ENCODE peak calls at places on chromosomes 16 and 17, in nine cellular contexts. V is ovary, Z is body of pancreas, H is RWPE1, U is testis, Y is PC-9, N is heart right ventricle, E is psoas muscle, T is esophagus muscularis mucosa. K is an unnamed sample.

GRCh38 chr16:22191966-22192260 is 14.2 kb upstream of the EEF2K start:
- DNase-seq in V (peak), Z (peak), H (no peak), U (peak), Y (no peak), N (peak), E (peak), T (no peak), K (no peak)

GRCh38 chr16:67150058-67150832 is 553 bp downstream of the B3GNT9 start:
- DNase-seq in V (peak), Z (no peak), H (no peak), U (peak), Y (no peak), N (no peak), E (peak), T (no peak), K (peak)

GRCh38 chr17:58084317-58084981 is 1.2 kb downstream of the DYNLL2 start:
- DNase-seq in V (peak), Z (peak), H (peak), U (peak), Y (peak), N (peak), E (peak), T (peak), K (peak)

GRCh38 chr16:72371307-72372081 is 199.5 kb upstream of the PMFBP1 start:
- DNase-seq in V (no peak), Z (no peak), H (peak), U (no peak), Y (peak), N (no peak), E (no peak), T (no peak), K (no peak)

GRCh38 chr16:65782537-65783290 is 583.8 kb upstream of the CDH5 start:
- DNase-seq in V (no peak), Z (peak), H (peak), U (no peak), Y (no peak), N (no peak), E (no peak), T (no peak), K (peak)

GRCh38 chr16:82063456-82064082 is 28.5 kb downstream of the HSD17B2 start:
- DNase-seq in V (no peak), Z (no peak), H (no peak), U (no peak), Y (no peak), N (no peak), E (no peak), T (no peak), K (no peak)

GRCh38 chr16:55391760-55392375 is 67.9 kb downstream of the IRX6 start:
- DNase-seq in V (no peak), Z (no peak), H (no peak), U (no peak), Y (no peak), N (no peak), E (no peak), T (no peak), K (no peak)

GRCh38 chr17:58247511-58248363 is 9.4 kb downstream of the LPO start:
- DNase-seq in V (no peak), Z (no peak), H (no peak), U (no peak), Y (no peak), N (no peak), E (no peak), T (peak), K (no peak)

GRCh38 chr16:65120811-65121721 is 797 bp downstream of the CDH11 start:
- DNase-seq in V (peak), Z (no peak), H (no peak), U (peak), Y (no peak), N (peak), E (no peak), T (no peak), K (peak)

GRCh38 chr17:78828470-78829185 is 12.0 kb downstream of the USP36 start:
- DNase-seq in V (no peak), Z (no peak), H (peak), U (no peak), Y (no peak), N (no peak), E (no peak), T (no peak), K (no peak)

GRCh38 chr17:63596856-63597557 is 3.7 kb upstream of the TACO1 start:
- DNase-seq in V (no peak), Z (no peak), H (no peak), U (no peak), Y (no peak), N (no peak), E (no peak), T (no peak), K (no peak)

GRCh38 chr17:2174048-2174447 is 119.1 kb downstream of the HIC1 start:
- DNase-seq in V (no peak), Z (no peak), H (no peak), U (no peak), Y (no peak), N (no peak), E (no peak), T (no peak), K (no peak)

GRCh38 chr16:2455081-2455845 is 4.6 kb upstream of the TEDC2 start:
- DNase-seq in V (peak), Z (no peak), H (no peak), U (no peak), Y (no peak), N (no peak), E (no peak), T (no peak), K (no peak)

GRCh38 chr16:5032748-5033167 is 977 bp downstream of the NAGPA start:
- DNase-seq in V (peak), Z (no peak), H (no peak), U (no peak), Y (no peak), N (no peak), E (no peak), T (no peak), K (no peak)

GRCh38 chr17:62630365-62631085 is 3.1 kb downstream of the MRC2 start:
- DNase-seq in V (no peak), Z (no peak), H (no peak), U (no peak), Y (no peak), N (no peak), E (no peak), T (no peak), K (no peak)

DNA sequence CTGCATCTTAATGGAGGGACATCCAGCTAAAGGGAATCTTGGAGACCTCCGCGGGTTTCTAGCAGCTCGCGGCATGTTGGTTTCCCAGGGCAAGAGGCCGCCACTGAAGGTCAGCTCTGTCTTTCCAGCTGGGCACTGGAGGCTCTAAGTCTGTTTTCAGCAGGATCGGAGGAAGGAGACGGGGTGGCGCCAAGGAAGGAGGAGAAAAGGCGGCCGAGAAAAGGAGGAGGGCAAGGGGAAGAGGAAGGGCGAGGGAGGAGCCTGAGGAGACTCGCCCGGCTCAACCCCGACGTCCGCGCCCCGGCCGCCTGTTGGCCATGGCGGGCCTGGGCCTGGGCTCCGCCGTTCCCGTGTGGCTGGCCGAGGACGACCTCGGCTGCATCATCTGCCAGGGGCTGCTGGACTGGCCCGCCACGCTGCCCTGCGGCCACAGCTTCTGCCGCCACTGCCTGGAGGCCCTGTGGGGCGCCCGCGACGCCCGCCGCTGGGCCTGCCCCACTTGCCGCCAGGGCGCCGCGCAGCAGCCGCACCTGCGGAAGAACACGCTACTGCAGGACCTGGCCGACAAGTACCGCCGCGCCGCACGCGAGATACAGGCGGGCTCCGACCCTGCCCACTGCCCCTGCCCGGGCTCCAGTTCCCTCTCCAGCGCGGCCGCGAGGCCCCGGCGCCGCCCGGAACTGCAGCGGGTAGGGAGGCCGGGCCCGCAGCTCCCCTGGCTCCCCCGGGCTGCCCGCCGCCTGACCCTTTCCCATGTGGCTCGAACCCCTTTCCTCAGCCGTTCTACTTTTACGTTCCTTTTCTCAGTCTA is at the start of gene RNF135:
- DNase-seq in V (peak), Z (peak), H (peak), U (peak), Y (peak), N (peak), E (peak), T (peak), K (peak)
- TF ChIP-seq CTCF in V (peak), Z (peak), H (peak), U (peak), Y (peak), N (no peak), E (peak), T (peak), K (peak)

GRCh38 chr17:179721-180379 is 1.6 kb downstream of the DOC2B start:
- DNase-seq in V (no peak), Z (no peak), H (no peak), U (no peak), Y (no peak), N (no peak), E (no peak), T (no peak), K (no peak)
- H3K27ac ChIP-seq in V (no peak), Z (peak), H (no peak), U (no peak), Y (no peak), N (peak), E (no peak), T (peak), K (peak)

GRCh38 chr17:38369124-38369886 is 17.7 kb downstream of the SOCS7 start:
- DNase-seq in V (no peak), Z (no peak), H (no peak), U (no peak), Y (no peak), N (no peak), E (no peak), T (no peak), K (no peak)

GRCh38 chr17:38361700-38362465 is 10.2 kb downstream of the SOCS7 start:
- DNase-seq in V (no peak), Z (no peak), H (peak), U (no peak), Y (peak), N (no peak), E (no peak), T (no peak), K (no peak)

GRCh38 chr17:38363016-38363415 is 11.4 kb downstream of the SOCS7 start:
- DNase-seq in V (no peak), Z (no peak), H (no peak), U (no peak), Y (no peak), N (no peak), E (no peak), T (no peak), K (no peak)

GRCh38 chr17:38358586-38359513 is 7.2 kb downstream of the SOCS7 start:
- DNase-seq in V (no peak), Z (no peak), H (no peak), U (no peak), Y (no peak), N (no peak), E (no peak), T (no peak), K (no peak)

DNA sequence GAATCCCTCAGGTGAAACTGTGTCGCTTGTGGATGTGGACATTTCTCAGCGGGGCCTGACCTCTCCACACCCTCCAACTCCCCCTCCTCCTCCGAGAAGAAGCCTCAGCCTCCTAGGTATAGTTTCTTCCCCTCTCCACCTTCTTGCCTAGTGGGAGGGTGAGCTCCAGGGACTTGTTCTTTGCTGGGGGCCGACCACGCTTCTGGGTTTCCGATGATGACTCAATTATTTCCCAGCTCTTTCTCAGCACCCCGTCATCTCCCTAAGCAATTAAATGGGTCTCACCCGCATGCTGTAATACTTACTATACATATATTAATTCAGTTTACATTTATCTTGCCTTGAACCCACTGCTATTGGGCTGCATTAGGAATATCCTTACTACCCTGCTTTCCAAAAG is 13.1 kb downstream of the SOCS7 start:
- DNase-seq in V (no peak), Z (no peak), H (no peak), U (no peak), Y (no peak), N (no peak), E (no peak), T (no peak), K (no peak)
- TF ChIP-seq CTCF in V (no peak), Z (no peak), H (no peak), U (no peak), Y (no peak), N (no peak), E (no peak), T (no peak), K (no peak)

DNA sequence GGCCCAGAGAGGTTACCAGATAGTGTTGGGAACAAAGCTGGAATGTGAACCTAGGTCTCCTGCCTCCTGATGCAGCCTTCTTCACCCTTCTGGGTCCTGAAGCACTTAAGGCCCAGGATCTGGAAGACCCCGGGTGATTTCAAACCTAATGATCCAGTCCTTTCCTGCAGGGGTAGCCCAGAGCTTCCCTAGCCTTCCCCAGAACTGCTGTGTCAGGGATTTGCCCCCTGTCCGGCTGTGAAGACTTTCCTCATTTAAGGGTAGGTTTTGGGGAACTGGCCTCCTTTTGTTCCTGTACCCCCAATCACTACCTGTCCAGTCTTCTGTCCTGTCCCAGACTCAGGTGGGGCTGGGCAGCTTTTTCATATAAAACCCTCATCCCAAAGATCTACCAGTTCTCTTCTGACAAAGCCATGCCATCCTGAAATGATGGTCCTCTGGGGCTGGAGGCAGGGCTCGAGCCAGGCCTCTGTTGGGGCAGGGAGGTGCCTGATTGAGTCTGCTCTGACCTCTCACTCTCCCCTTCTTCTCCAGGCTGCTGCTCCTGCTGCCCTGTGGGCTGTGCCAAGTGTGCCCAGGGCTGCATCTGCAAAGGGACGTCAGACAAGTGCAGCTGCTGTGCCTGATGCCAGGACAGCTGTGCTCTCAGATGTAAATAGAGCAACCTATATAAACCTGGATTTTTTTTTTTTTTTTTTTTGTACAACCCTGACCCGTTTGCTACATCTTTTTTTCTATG is 1.3 kb downstream of the MT1X start:
- DNase-seq in V (no peak), Z (peak), H (no peak), U (no peak), Y (no peak), N (no peak), E (no peak), T (no peak), K (no peak)
- H3K27ac ChIP-seq in V (no peak), Z (peak), H (peak), U (no peak), Y (no peak), N (peak), E (peak), T (peak), K (no peak)

GRCh38 chr17:79931517-79932309 is 92.5 kb upstream of the CBX4 start:
- DNase-seq in V (no peak), Z (no peak), H (no peak), U (no peak), Y (no peak), N (no peak), E (no peak), T (no peak), K (no peak)
- TF ChIP-seq CTCF in V (no peak), Z (no peak), H (no peak), U (no peak), Y (no peak), N (no peak), E (no peak), T (no peak), K (no peak)

DNA sequence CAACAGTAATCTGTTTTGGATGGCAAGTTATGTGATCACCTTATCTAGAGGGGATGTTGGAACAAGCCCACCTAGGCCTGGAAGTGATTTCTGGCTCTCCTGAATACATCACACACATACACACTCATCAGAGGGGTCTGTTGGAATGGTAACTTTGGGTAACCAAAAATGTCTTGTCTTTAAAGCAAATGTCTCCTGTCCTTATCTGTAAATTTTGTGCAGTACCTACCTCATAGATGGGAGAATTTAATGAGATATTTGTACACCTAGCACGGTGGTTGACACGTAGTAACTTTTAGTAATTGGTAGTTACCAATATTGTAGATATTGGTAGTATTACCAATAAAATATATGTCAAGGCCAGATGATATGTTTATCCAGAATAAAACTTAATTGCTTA is 24.7 kb downstream of the HAPSTR1 start:
- DNase-seq in V (no peak), Z (no peak), H (no peak), U (no peak), Y (no peak), N (no peak), E (no peak), T (no peak), K (no peak)
- H3K27ac ChIP-seq in V (no peak), Z (no peak), H (no peak), U (no peak), Y (peak), N (no peak), E (no peak), T (no peak), K (no peak)

GRCh38 chr16:11314309-11314894 is 30.9 kb upstream of the RMI2 start:
- DNase-seq in V (no peak), Z (no peak), H (no peak), U (no peak), Y (no peak), N (no peak), E (no peak), T (no peak), K (no peak)

GRCh38 chr16:11313493-11314308 is 31.6 kb upstream of the RMI2 start:
- DNase-seq in V (no peak), Z (no peak), H (no peak), U (no peak), Y (no peak), N (no peak), E (no peak), T (no peak), K (no peak)

GRCh38 chr16:11312718-11313492 is 31.8 kb upstream of the PRM1 start:
- DNase-seq in V (peak), Z (peak), H (peak), U (no peak), Y (peak), N (no peak), E (no peak), T (no peak), K (no peak)

GRCh38 chr16:11316331-11317015 is 28.8 kb upstream of the RMI2 start:
- DNase-seq in V (no peak), Z (no peak), H (no peak), U (peak), Y (no peak), N (no peak), E (no peak), T (no peak), K (no peak)

GRCh38 chr16:11315499-11315898 is 29.8 kb upstream of the RMI2 start:
- DNase-seq in V (no peak), Z (no peak), H (no peak), U (peak), Y (peak), N (no peak), E (no peak), T (no peak), K (no peak)
- TF ChIP-seq CTCF in V (peak), Z (no peak), H (no peak), U (no peak), Y (no peak), N (no peak), E (no peak), T (no peak), K (no peak)

DNA sequence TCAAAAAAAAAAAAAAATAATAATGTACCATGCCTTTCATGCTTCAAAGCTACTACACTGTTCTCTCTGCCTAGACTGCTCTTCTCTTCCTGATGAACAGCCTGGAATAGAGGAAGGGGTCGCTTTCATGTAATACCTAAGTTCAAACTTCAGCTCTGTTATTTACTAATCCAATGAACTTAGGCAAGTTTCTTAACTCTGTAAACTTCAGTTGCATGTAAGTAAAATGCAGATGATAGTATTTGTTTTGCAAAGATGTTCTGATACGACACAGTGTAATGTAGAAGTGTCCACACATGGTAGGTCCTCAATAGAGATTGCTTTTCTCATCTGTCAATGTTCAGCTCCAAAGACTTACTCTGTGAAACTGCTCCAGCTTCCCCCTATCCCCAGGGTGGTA is 6.6 kb downstream of the COA3 start:
- DNase-seq in V (no peak), Z (no peak), H (no peak), U (no peak), Y (no peak), N (no peak), E (no peak), T (no peak), K (no peak)
- H3K27ac ChIP-seq in V (no peak), Z (no peak), H (no peak), U (no peak), Y (no peak), N (no peak), E (no peak), T (no peak), K (no peak)

K was measured in adrenal gland.